ENCODE peak calls at places on chromosomes 2 and 18, in five cellular contexts. V is lower lobe of right lung, P is brain microvascular endothelial cell, Y is GM13976, X is neural progenitor cell. G is an unnamed sample.

GRCh38 chr2:116223912-116224311 is 1590.6 kb upstream of the DDX18 start:
- DNase-seq in V (no peak), P (no peak), Y (no peak), X (no peak), G (no peak)

GRCh38 chr2:38433607-38433975 is 56.5 kb upstream of the ATL2 start:
- DNase-seq in V (no peak), P (no peak), Y (no peak), X (no peak), G (no peak)

GRCh38 chr18:26074256-26074655 is 16.2 kb downstream of the SS18 start:
- DNase-seq in V (no peak), P (no peak), Y (no peak), X (no peak), G (no peak)

GRCh38 chr18:78405763-78406162 is 573.9 kb upstream of the SALL3 start:
- DNase-seq in V (no peak), P (no peak), Y (no peak), X (no peak), G (no peak)

GRCh38 chr2:205197468-205198129 is 484.7 kb upstream of the NRP2 start:
- DNase-seq in V (no peak), P (no peak), Y (no peak), X (no peak), G (no peak)

GRCh38 chr18:13366977-13367892 is 148.7 kb downstream of the LDLRAD4 start:
- DNase-seq in V (no peak), P (no peak), Y (no peak), X (no peak), G (no peak)

GRCh38 chr18:31440787-31441186 is 6.8 kb upstream of the DSG3 start:
- DNase-seq in V (no peak), P (no peak), Y (no peak), X (no peak), G (no peak)

GRCh38 chr2:149598014-149598395 is 10.4 kb upstream of the MMADHC start:
- DNase-seq in V (no peak), P (peak; percentile 46), Y (no peak), X (no peak), G (no peak)

GRCh38 chr18:47150029-47150823 is at the start of gene HDHD2:
- DNase-seq in V (peak; percentile 88), P (peak; percentile 64), Y (peak; percentile 90), X (peak; percentile 91), G (peak; percentile 87)

GRCh38 chr18:54357082-54357659 is 487 bp downstream of the STARD6 start:
- DNase-seq in V (no peak), P (no peak), Y (no peak), X (no peak), G (no peak)

GRCh38 chr2:235486729-235487128 is 7.1 kb upstream of the AGAP1 start:
- DNase-seq in V (no peak), P (no peak), Y (no peak), X (no peak), G (no peak)

GRCh38 chr2:174840436-174840835 is 76.2 kb upstream of the CHRNA1 start:
- DNase-seq in V (no peak), P (peak; percentile 49), Y (no peak), X (no peak), G (no peak)

GRCh38 chr2:235263205-235264120 is 230.4 kb upstream of the AGAP1 start:
- DNase-seq in V (peak; percentile 53), P (peak; percentile 96), Y (no peak), X (peak; percentile 34), G (no peak)

GRCh38 chr2:54589340-54590215 is 133.5 kb downstream of the SPTBN1 start:
- DNase-seq in V (no peak), P (peak; percentile 69), Y (no peak), X (no peak), G (no peak)

GRCh38 chr2:241545523-241546473 is 12.7 kb upstream of the BOK start:
- DNase-seq in V (no peak), P (peak; percentile 25), Y (peak; percentile 9), X (no peak), G (no peak)

GRCh38 chr18:31401156-31402025 is 24.8 kb downstream of the DSG4 start:
- DNase-seq in V (no peak), P (no peak), Y (no peak), X (no peak), G (no peak)

GRCh38 chr2:72289283-72289682 is 141.6 kb upstream of the CYP26B1 start:
- DNase-seq in V (no peak), P (peak; percentile 71), Y (no peak), X (no peak), G (no peak)

GRCh38 chr2:126154256-126154655 is 501.7 kb upstream of the GYPC start:
- DNase-seq in V (no peak), P (no peak), Y (no peak), X (no peak), G (no peak)

GRCh38 chr2:75007819-75008218 is 49.4 kb downstream of the POLE4 start:
- DNase-seq in V (no peak), P (no peak), Y (no peak), X (no peak), G (no peak)

GRCh38 chr2:215601990-215602721 is 166.3 kb upstream of the FN1 start:
- DNase-seq in V (no peak), P (no peak), Y (no peak), X (no peak), G (no peak)

GRCh38 chr2:71926860-71927756 is 220.6 kb downstream of the CYP26B1 start:
- DNase-seq in V (no peak), P (no peak), Y (peak; percentile 7), X (no peak), G (no peak)

GRCh38 chr2:170393861-170394498 is 216.0 kb downstream of the MYO3B start:
- DNase-seq in V (no peak), P (no peak), Y (no peak), X (no peak), G (no peak)
- TF ChIP-seq CTCF in V (no peak), P (no peak), Y (no peak), X (no peak), G (no peak)

GRCh38 chr2:182666674-182667320 is 49.3 kb upstream of the DNAJC10 start:
- DNase-seq in V (no peak), P (peak; percentile 37), Y (peak; percentile 31), X (peak; percentile 39), G (no peak)

GRCh38 chr2:182672471-182673165 is 43.4 kb upstream of the DNAJC10 start:
- DNase-seq in V (no peak), P (peak; percentile 92), Y (no peak), X (no peak), G (no peak)

GRCh38 chr2:182664212-182664611 is 51.8 kb upstream of the DNAJC10 start:
- DNase-seq in V (no peak), P (no peak), Y (no peak), X (no peak), G (no peak)

GRCh38 chr2:182668671-182669070 is 47.4 kb upstream of the DNAJC10 start:
- DNase-seq in V (no peak), P (no peak), Y (no peak), X (no peak), G (no peak)

GRCh38 chr2:182667321-182667695 is 48.7 kb upstream of the DNAJC10 start:
- DNase-seq in V (no peak), P (no peak), Y (no peak), X (no peak), G (no peak)
- TF ChIP-seq CTCF in V (no peak), P (no peak), Y (no peak), X (no peak), G (no peak)

DNA sequence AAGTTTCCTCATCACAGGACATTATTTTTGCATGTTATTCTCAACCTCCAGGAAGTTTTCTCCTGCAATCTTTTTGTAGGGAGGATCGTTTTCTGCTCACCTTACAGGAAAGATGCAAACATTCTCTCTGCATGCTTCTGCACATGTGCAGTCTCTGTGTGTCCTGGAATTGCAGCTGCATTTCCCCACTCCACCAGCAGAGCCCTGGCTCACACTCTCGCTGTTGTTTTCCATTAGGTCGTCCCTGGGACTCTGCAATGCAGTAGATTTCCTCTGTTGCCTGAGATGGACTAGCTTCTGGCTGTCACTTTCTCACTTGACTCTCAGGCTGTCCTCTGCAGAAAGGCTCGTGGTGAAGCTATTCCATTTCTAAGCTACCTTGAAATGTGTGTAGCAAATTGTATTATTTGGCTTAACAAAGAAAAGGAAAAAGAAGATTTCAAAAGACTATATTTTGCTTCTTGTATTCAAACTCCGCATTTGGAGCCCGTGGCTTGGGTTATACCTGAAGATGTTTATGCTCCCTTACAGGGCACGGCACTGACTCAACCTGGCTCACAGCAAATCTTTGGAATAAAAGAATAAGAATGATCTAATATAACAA is 346.7 kb downstream of the RAD51AP2 start:
- DNase-seq in V (no peak), P (peak; percentile 63), Y (no peak), X (peak; percentile 66), G (no peak)
- TF ChIP-seq CTCF in V (peak; percentile 55), P (peak; percentile 91), Y (no peak), X (peak; percentile 63), G (peak; percentile 61)

GRCh38 chr2:185610301-185610700 is 128.3 kb upstream of the FSIP2 start:
- DNase-seq in V (no peak), P (no peak), Y (no peak), X (no peak), G (no peak)

GRCh38 chr2:185607943-185608342 is 130.7 kb upstream of the FSIP2 start:
- DNase-seq in V (no peak), P (no peak), Y (no peak), X (no peak), G (no peak)

DNA sequence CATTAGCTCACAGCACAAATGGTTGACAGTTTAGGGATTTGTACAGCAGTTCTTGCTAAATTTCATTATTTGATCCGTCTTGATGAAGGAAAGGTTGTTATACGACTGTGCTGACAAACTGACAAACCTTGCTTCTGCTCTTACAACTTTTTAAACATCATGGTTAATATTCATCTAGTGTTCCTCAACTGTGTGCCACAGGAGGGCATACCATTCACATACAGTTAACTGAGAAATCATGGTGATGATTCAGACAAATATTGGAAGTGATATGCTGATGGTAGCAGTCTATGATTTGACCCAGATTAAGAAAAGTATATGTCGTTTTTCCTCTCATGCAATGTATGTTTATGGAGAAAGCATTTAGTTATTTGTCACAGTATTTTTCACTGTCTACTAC is 129.8 kb upstream of the FSIP2 start:
- DNase-seq in V (no peak), P (peak; percentile 1), Y (no peak), X (no peak), G (no peak)
- TF ChIP-seq CTCF in V (no peak), P (peak; percentile 29), Y (no peak), X (no peak), G (no peak)

DNA sequence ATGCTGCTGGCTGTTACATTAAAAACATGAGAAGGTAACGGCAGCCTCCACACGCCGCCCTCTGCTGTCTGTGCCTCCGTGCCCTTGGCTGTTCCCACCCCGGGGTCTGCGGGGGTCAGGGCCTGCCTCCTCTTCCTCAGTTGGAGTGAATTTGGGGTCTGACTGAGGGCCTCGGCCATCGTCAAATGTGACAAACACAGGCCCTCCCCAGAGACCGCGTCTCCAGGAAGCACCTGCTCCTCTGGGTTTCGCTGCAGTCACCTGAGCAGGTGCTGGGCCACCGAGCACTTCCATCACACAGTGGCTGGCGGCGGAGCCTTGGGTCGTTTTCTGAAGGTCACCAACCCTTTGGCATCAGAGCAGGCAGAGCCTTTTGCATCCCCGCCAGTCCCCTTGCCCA is 70.9 kb downstream of the NFATC1 start:
- DNase-seq in V (no peak), P (no peak), Y (peak; percentile 69), X (no peak), G (peak; percentile 64)
- TF ChIP-seq CTCF in V (no peak), P (no peak), Y (no peak), X (no peak), G (peak; percentile 18)

DNA sequence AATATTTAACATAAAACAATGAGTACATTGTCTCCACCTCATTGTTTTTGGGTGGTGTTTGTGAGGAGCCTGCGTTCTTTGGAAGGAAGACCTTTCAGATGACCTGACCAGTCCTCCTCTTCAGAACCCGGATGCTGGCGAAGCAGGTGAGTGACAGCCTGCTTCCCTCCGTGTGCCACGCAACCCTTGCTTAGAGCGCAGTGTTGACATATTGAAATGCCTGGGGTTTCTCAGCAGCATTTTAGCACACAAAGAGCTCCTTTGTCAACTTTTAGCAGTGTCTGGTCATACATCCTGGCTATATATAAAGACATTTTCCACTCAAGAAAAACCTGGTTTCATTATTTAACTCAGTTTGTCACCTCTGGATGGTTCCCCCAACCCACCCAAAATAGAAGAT is 335.7 kb upstream of the POU3F3 start:
- DNase-seq in V (no peak), P (no peak), Y (no peak), X (no peak), G (no peak)
- TF ChIP-seq CTCF in V (no peak), P (no peak), Y (no peak), X (no peak), G (no peak)